ENCODE peak calls at places on chromosome 2, in ten cellular contexts. W is AG04450, M is coronary artery, O is fibroblast of pulmonary artery, E is brain microvascular endothelial cell, D is SK-N-SH, K is transverse colon, C is epithelial cell of esophagus, H is kidney, Y is colonic mucosa. T is an unnamed sample.

GRCh38 chr2:239285932-239286230 is 114.9 kb downstream of the HDAC4 start:
- DNase-seq in E (no peak), H (no peak), W (no peak), K (no peak), C (no peak), O (no peak), M (no peak), Y (no peak), D (no peak), T (no peak)

GRCh38 chr2:38733300-38733971 is 17.7 kb downstream of the SRSF7 start:
- DNase-seq in K (no peak), Y (no peak), O (no peak), C (no peak), E (no peak), H (no peak), W (no peak), D (no peak), M (no peak), T (no peak)

GRCh38 chr2:176324862-176325261 is 55.6 kb downstream of the MTX2 start:
- DNase-seq in O (no peak), K (no peak), D (no peak), C (no peak), Y (no peak), M (no peak), E (no peak), H (no peak), W (no peak), T (no peak)

GRCh38 chr2:213306320-213306942 is 22.2 kb downstream of the SPAG16 start:
- DNase-seq in E (peak), W (peak), H (no peak), D (no peak), C (peak), O (peak), Y (peak), M (no peak), K (peak), T (no peak)

GRCh38 chr2:197131558-197131855 is 179.1 kb downstream of the ANKRD44 start:
- DNase-seq in W (no peak), K (peak), D (no peak), M (no peak), Y (no peak), H (no peak), C (no peak), O (no peak), E (no peak), T (no peak)

GRCh38 chr2:29753676-29754444 is 167.5 kb downstream of the ALK start:
- DNase-seq in W (peak), O (peak), D (peak), E (peak), M (no peak), H (no peak), K (no peak), Y (no peak), C (no peak), T (no peak)

GRCh38 chr2:175233135-175233719 is 51.7 kb upstream of the ATP5MC3 start:
- DNase-seq in K (no peak), Y (no peak), O (peak), C (peak), W (peak), E (peak), M (no peak), H (no peak), D (no peak), T (no peak)

GRCh38 chr2:27961997-27962396 is 71.5 kb downstream of the BABAM2 start:
- DNase-seq in E (peak), W (no peak), H (no peak), D (no peak), K (no peak), O (peak), C (peak), Y (no peak), M (no peak), T (no peak)

GRCh38 chr2:171447675-171448074 is 13.6 kb downstream of the DCAF17 start:
- DNase-seq in O (no peak), K (no peak), W (no peak), E (no peak), M (no peak), C (no peak), Y (no peak), H (no peak), D (no peak), T (no peak)

GRCh38 chr2:177239934-177240600 is 24.5 kb downstream of the NFE2L2 start:
- DNase-seq in M (no peak), D (no peak), H (no peak), K (peak), Y (peak), C (peak), E (no peak), O (peak), W (no peak), T (no peak)

GRCh38 chr2:111161971-111162370 is 41.3 kb downstream of the BCL2L11 start:
- DNase-seq in H (no peak), O (no peak), K (peak), Y (no peak), C (no peak), D (peak), M (no peak), E (no peak), W (no peak), T (no peak)

GRCh38 chr2:71695235-71696120 is 242.1 kb downstream of the DYSF start:
- DNase-seq in Y (no peak), H (peak), W (no peak), O (no peak), E (no peak), C (no peak), D (no peak), K (no peak), M (no peak), T (no peak)

GRCh38 chr2:190911813-190912212 is 31.2 kb downstream of the GLS start:
- DNase-seq in E (no peak), H (no peak), D (no peak), W (no peak), O (no peak), K (no peak), C (peak), M (no peak), Y (no peak), T (no peak)

GRCh38 chr2:174659069-174659900 is 61.7 kb upstream of the WIPF1 start:
- DNase-seq in C (no peak), O (no peak), E (no peak), Y (no peak), K (no peak), W (no peak), D (no peak), M (no peak), H (no peak), T (no peak)

GRCh38 chr2:178859760-178860159 is 52.5 kb upstream of the TTN start:
- DNase-seq in E (no peak), M (no peak), H (no peak), C (no peak), O (no peak), K (no peak), W (no peak), Y (no peak), D (peak), T (no peak)

GRCh38 chr2:186126181-186126580 is 359.9 kb upstream of the ZC3H15 start:
- DNase-seq in D (no peak), Y (no peak), M (no peak), K (no peak), C (no peak), W (no peak), E (no peak), H (no peak), O (peak), T (no peak)

GRCh38 chr2:241668839-241669238 is 17.8 kb downstream of the DTYMK start:
- DNase-seq in C (no peak), H (no peak), Y (no peak), W (no peak), D (no peak), M (no peak), K (no peak), O (no peak), E (no peak), T (no peak)

GRCh38 chr2:138213624-138214023 is 249.4 kb downstream of the HNMT start:
- DNase-seq in D (no peak), K (no peak), C (no peak), W (no peak), M (no peak), E (no peak), H (no peak), Y (no peak), O (no peak), T (no peak)

GRCh38 chr2:203804070-203804469 is 63.5 kb upstream of the CTLA4 start:
- DNase-seq in H (no peak), C (no peak), K (no peak), O (peak), M (peak), E (peak), D (no peak), Y (no peak), W (peak), T (peak)

GRCh38 chr2:180520816-180521595 is 459.4 kb upstream of the UBE2E3 start:
- DNase-seq in M (no peak), D (no peak), E (peak), Y (no peak), H (no peak), W (no peak), O (peak), K (no peak), C (peak), T (no peak)

GRCh38 chr2:240948905-240949790 is 43.0 kb downstream of the CROCC2 start:
- DNase-seq in M (peak), W (no peak), O (no peak), C (no peak), Y (no peak), E (no peak), K (peak), D (no peak), H (peak), T (no peak)

GRCh38 chr2:191247381-191248057 is 2.3 kb downstream of the MYO1B start:
- DNase-seq in O (peak), H (no peak), C (peak), M (no peak), W (peak), Y (peak), E (peak), K (no peak), D (peak), T (peak)

GRCh38 chr2:163717474-163717873 is 18.3 kb downstream of the FIGN start:
- DNase-seq in E (no peak), D (no peak), K (no peak), W (no peak), H (no peak), M (no peak), Y (no peak), O (no peak), C (peak), T (no peak)
- H3K4me3 ChIP-seq in E (no peak), D (peak), K (no peak), W (no peak), H (no peak), M (no peak), Y (no peak), O (no peak), C (no peak), T (no peak)

GRCh38 chr2:158127380-158127804 is 25.7 kb downstream of the UPP2 start:
- DNase-seq in O (no peak), C (no peak), E (no peak), D (no peak), Y (no peak), H (no peak), K (no peak), M (no peak), W (no peak), T (no peak)
- TF ChIP-seq CTCF in O (no peak), C (no peak), E (no peak), D (no peak), Y (no peak), H (no peak), K (no peak), M (no peak), W (no peak), T (no peak)

GRCh38 chr2:233854241-233854981 is at the start of gene HJURP:
- DNase-seq in M (peak), D (peak), H (peak), C (peak), E (peak), Y (peak), K (peak), O (peak), W (peak), T (peak)

GRCh38 chr2:233852056-233852455 is 2.3 kb downstream of the HJURP start:
- DNase-seq in E (no peak), Y (no peak), C (no peak), M (no peak), K (no peak), O (peak), H (no peak), D (no peak), W (no peak), T (no peak)

GRCh38 chr2:233855345-233855744 is 1.0 kb upstream of the HJURP start:
- DNase-seq in K (no peak), Y (no peak), O (no peak), C (no peak), H (no peak), D (no peak), E (no peak), M (no peak), W (no peak), T (no peak)

GRCh38 chr2:233853883-233854240 is 473 bp downstream of the HJURP start:
- DNase-seq in E (no peak), K (no peak), C (no peak), M (no peak), H (no peak), W (no peak), Y (no peak), O (no peak), D (no peak), T (no peak)

DNA sequence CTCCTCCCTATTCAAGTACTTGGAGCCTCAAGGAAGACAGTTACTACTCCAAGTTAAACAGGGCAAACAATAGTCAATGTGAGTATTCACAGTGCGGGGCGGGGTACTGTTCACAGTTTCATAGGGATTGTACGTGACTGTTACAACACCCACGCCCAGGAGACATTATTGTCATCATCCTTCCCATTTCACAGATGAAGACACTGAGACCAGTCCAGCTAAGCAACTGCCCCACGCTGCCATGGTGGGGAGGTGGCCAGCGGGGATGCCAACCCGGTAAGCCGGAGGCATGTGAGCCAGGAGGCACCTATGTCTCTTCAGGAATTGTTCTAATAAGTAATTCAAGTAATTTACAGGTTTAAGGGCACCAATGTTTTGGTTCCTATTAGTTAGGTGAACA is 982 bp downstream of the HJURP start:
- DNase-seq in K (no peak), Y (peak), C (peak), D (no peak), H (no peak), W (no peak), M (no peak), E (no peak), O (no peak), T (no peak)
- H3K4me3 ChIP-seq in K (peak), Y (peak), C (peak), D (peak), H (no peak), W (peak), M (no peak), E (peak), O (peak), T (peak)

GRCh38 chr2:120235681-120236080 is 12.5 kb upstream of the TMEM185B start:
- DNase-seq in D (no peak), O (no peak), W (no peak), C (no peak), H (no peak), E (no peak), Y (no peak), M (peak), K (no peak), T (no peak)
- TF ChIP-seq CTCF in D (no peak), O (no peak), W (no peak), C (no peak), H (no peak), E (no peak), Y (no peak), M (no peak), K (no peak), T (no peak)

GRCh38 chr2:112259509-112260294 is 4.9 kb upstream of the ZC3H8 start:
- DNase-seq in M (peak), W (peak), Y (peak), O (peak), E (peak), D (peak), H (peak), K (peak), C (peak), T (peak)
- H3K4me3 ChIP-seq in M (peak), W (no peak), Y (no peak), O (no peak), E (no peak), D (peak), H (peak), K (no peak), C (no peak), T (no peak)